ENCODE peak calls at places on chromosomes 6 and 20, in ten cellular contexts. U is A549, T is psoas muscle, A is IMR-90, Y is GM12865, B is fibroblast of pulmonary artery, V is ovary, L is endothelial cell of umbilical vein, H is omental fat pad, F is AG10803. Q is an unnamed sample.
A peak's percentile ranks its signal among the peaks of the same experiment; 100 is the strongest.

GRCh38 chr20:61807426-61808160 is 258.1 kb downstream of the TAF4 start:
- DNase-seq in Y (no peak), T (no peak), F (no peak), V (no peak), H (no peak), B (no peak), L (no peak), A (no peak), U (no peak), Q (no peak)

GRCh38 chr20:54119744-54120143 is 49.4 kb upstream of the BCAS1 start:
- DNase-seq in F (no peak), T (no peak), B (no peak), Y (no peak), V (no peak), H (no peak), A (no peak), L (no peak), U (no peak), Q (no peak)

GRCh38 chr6:108742041-108742440 is 106.2 kb upstream of the ARMC2 start:
- DNase-seq in U (no peak), T (no peak), H (no peak), V (no peak), Y (no peak), A (no peak), L (no peak), B (no peak), F (no peak), Q (no peak)

GRCh38 chr20:325889-326644 is 715 bp downstream of the SOX12 start:
- DNase-seq in H (no peak), Y (peak; percentile 77), F (peak; percentile 60), V (peak; percentile 70), L (peak; percentile 69), A (peak; percentile 67), T (peak; percentile 65), U (peak; percentile 45), B (peak; percentile 65), Q (peak; percentile 63)

GRCh38 chr20:50670126-50670862 is 21.0 kb downstream of the RIPOR3 start:
- DNase-seq in A (peak; percentile 31), B (no peak), L (no peak), U (peak; percentile 75), Y (no peak), V (no peak), T (no peak), H (no peak), F (no peak), Q (no peak)

GRCh38 chr6:31878222-31878621 is 575 bp downstream of the SLC44A4 start:
- DNase-seq in L (no peak), B (no peak), U (no peak), F (no peak), A (no peak), V (no peak), H (no peak), Y (no peak), T (no peak), Q (no peak)

GRCh38 chr20:50189681-50190250 is 864 bp upstream of the CEBPB start:
- DNase-seq in B (no peak), H (no peak), L (no peak), Y (no peak), U (no peak), A (no peak), V (peak; percentile 63), T (peak; percentile 65), F (no peak), Q (no peak)

GRCh38 chr6:149389509-149390297 is 10.4 kb upstream of the SUMO4 start:
- DNase-seq in A (no peak), U (no peak), Y (no peak), F (peak; percentile 28), T (no peak), L (no peak), H (no peak), B (peak; percentile 44), V (no peak), Q (no peak)

GRCh38 chr20:4956200-4956810 is 45.0 kb downstream of the SLC23A2 start:
- DNase-seq in L (peak; percentile 79), U (peak; percentile 79), A (peak; percentile 75), B (peak; percentile 84), V (no peak), H (no peak), Y (peak; percentile 75), F (peak; percentile 63), T (no peak), Q (peak; percentile 51)

GRCh38 chr20:57505991-57506390 is 18.9 kb downstream of the CTCFL start:
- DNase-seq in H (no peak), L (no peak), V (no peak), B (no peak), T (no peak), F (no peak), A (no peak), Y (no peak), U (no peak), Q (no peak)

GRCh38 chr20:57061058-57061900 is 205.2 kb downstream of the BMP7 start:
- DNase-seq in F (peak; percentile 23), T (no peak), Y (no peak), L (no peak), B (peak; percentile 3), U (peak; percentile 67), A (no peak), V (no peak), H (no peak), Q (no peak)

GRCh38 chr6:152632383-152632782 is 4.8 kb downstream of the SYNE1 start:
- DNase-seq in F (no peak), V (no peak), A (no peak), B (no peak), Y (no peak), T (no peak), L (no peak), U (no peak), H (no peak), Q (no peak)

GRCh38 chr6:118391086-118391485 is 157.0 kb upstream of the PLN start:
- DNase-seq in L (no peak), Y (no peak), U (no peak), T (no peak), A (peak; percentile 25), H (no peak), V (no peak), B (peak; percentile 11), F (peak; percentile 29), Q (no peak)

GRCh38 chr6:130367767-130368166 is 1.9 kb downstream of the TMEM200A start:
- DNase-seq in A (no peak), V (no peak), T (no peak), L (no peak), B (no peak), Y (no peak), F (no peak), U (no peak), H (no peak), Q (no peak)

GRCh38 chr20:56400001-56400640 is 7.7 kb downstream of the CSTF1 start:
- DNase-seq in U (peak; percentile 41), F (peak; percentile 80), V (no peak), T (no peak), A (peak; percentile 84), H (no peak), B (peak; percentile 93), Y (peak; percentile 74), L (peak; percentile 74), Q (peak; percentile 66)

GRCh38 chr6:56850618-56851017 is 104.3 kb upstream of the BEND6 start:
- DNase-seq in L (no peak), H (no peak), A (no peak), B (no peak), F (no peak), T (no peak), Y (no peak), U (no peak), V (no peak), Q (no peak)

GRCh38 chr6:34951741-34952140 is 62.7 kb downstream of the ANKS1A start:
- DNase-seq in U (no peak), F (no peak), H (no peak), V (no peak), Y (no peak), B (no peak), A (no peak), T (no peak), L (no peak), Q (no peak)

DNA sequence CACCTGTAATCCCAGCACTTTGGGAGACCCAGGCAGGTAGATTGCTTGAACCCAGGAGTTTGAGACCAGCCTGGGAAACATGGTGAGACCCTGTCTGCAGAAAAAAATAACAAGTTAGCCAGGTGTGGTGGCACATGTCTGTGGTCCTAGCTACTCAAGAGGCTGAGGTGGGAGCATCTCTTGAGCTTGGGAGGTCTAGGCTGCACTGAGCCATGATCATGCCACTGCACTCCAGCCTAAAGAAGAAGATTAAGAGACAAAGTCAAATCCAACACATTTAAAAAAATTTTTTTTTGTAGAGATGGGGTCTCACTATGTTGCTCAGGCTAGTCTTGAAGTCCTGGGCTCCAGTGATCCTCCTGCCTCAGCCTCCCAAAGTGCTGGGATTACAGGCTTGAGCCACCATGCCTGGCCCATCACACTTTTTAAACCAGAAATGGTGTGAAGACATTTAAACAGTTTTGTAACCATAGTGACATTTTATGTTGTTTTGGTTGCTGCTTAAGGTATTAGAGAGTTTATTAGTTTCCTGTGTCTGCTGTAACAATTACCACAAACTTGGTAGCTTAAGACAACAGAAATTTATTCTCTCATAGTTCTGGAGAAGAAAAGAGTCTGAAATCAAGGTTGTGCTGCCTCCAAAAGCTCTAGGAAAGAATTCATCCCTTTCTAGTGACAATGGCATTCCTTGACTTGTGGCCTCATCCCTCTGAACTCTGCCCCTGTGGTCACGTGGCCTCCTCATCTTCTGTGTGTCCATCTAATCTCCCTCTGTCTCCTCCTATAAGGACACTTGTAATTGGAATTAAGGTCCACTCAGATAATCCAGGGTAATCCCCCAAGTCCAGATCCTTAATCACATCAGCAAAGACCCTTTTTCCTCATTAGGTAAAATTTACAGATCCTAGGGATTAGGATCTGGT is 104.6 kb upstream of the TNFAIP3 start:
- DNase-seq in H (no peak), V (no peak), Y (no peak), A (no peak), T (no peak), B (no peak), L (no peak), U (no peak), F (no peak), Q (no peak)
- TF ChIP-seq CTCF in H (no peak), V (no peak), Y (no peak), A (no peak), T (no peak), B (no peak), L (no peak), U (no peak), F (no peak), Q (no peak)

GRCh38 chr6:66926060-66926459 is 1219.0 kb upstream of the EYS start:
- DNase-seq in B (peak; percentile 62), U (no peak), L (no peak), V (no peak), T (no peak), H (no peak), F (no peak), A (no peak), Y (no peak), Q (no peak)
- TF ChIP-seq CTCF in B (peak; percentile 3), U (no peak), L (no peak), V (no peak), T (no peak), H (no peak), F (no peak), A (no peak), Y (no peak), Q (peak; percentile 39)

GRCh38 chr20:63538204-63539091 is 1.3 kb upstream of the PTK6 start:
- DNase-seq in U (peak; percentile 95), V (no peak), H (no peak), L (no peak), F (peak; percentile 26), Y (peak; percentile 63), T (no peak), B (peak; percentile 38), A (peak; percentile 22), Q (no peak)
- TF ChIP-seq CTCF in U (peak; percentile 53), V (no peak), H (no peak), L (no peak), F (no peak), Y (no peak), T (no peak), B (no peak), A (peak; percentile 21), Q (peak; percentile 73)

GRCh38 chr6:44004625-44005506 is 122.4 kb downstream of the MRPL14 start:
- DNase-seq in H (no peak), L (no peak), V (no peak), U (no peak), A (peak; percentile 33), T (no peak), Y (peak; percentile 48), B (no peak), F (no peak), Q (no peak)
- TF ChIP-seq CTCF in H (no peak), L (peak; percentile 47), V (no peak), U (peak; percentile 33), A (peak; percentile 51), T (no peak), Y (peak; percentile 40), B (peak; percentile 35), F (peak; percentile 39), Q (peak; percentile 57)

Q was measured in HFFc6.